ENCODE peak calls at places on chromosomes 7 and 10, in ten cellular contexts. T is mucosa of gallbladder; V is iPS DF 6.9; M is sigmoid colon; D is suprapubic skin; P is NCI-H2171; Y is SJSA1; S is naive thymus-derived CD8-positive, alpha-beta T cell; W is AG04450; B is kidney epithelial cell. E is an unnamed sample.

GRCh38 chr10:64115913-64116643 is 594.9 kb downstream of the REEP3 start:
- DNase-seq in B (no peak), M (no peak), D (no peak), S (no peak), V (peak), W (no peak), T (no peak), Y (peak), P (no peak), E (peak)

GRCh38 chr10:128870830-128871597 is 596.0 kb upstream of the MGMT start:
- DNase-seq in W (no peak), D (peak), Y (no peak), V (no peak), T (no peak), M (no peak), S (no peak), B (no peak), P (no peak), E (no peak)

GRCh38 chr7:32453286-32454011 is 36.7 kb downstream of the LSM5 start:
- DNase-seq in B (no peak), P (no peak), Y (no peak), T (no peak), W (no peak), S (no peak), V (no peak), M (no peak), D (no peak), E (no peak)

GRCh38 chr10:128150551-128150950 is 24.3 kb upstream of the MKI67 start:
- DNase-seq in V (no peak), B (no peak), W (no peak), D (no peak), T (no peak), S (no peak), M (no peak), P (no peak), Y (no peak), E (no peak)

GRCh38 chr7:106109521-106110237 is 2.4 kb downstream of the SYPL1 start:
- DNase-seq in T (no peak), Y (no peak), P (no peak), D (no peak), V (no peak), W (no peak), S (no peak), M (no peak), B (no peak), E (no peak)

GRCh38 chr10:124551755-124552154 is 90.1 kb downstream of the LHPP start:
- DNase-seq in V (no peak), T (no peak), B (no peak), P (no peak), M (no peak), D (no peak), Y (no peak), W (no peak), S (no peak), E (no peak)

GRCh38 chr10:29691564-29692064 is 56.8 kb upstream of the SVIL start:
- DNase-seq in T (no peak), V (no peak), P (no peak), B (no peak), D (no peak), W (no peak), Y (peak), M (no peak), S (no peak), E (no peak)

GRCh38 chr10:131437556-131438465 is 126.3 kb upstream of the TCERG1L start:
- DNase-seq in Y (no peak), W (no peak), M (no peak), S (no peak), T (no peak), P (no peak), D (no peak), V (no peak), B (no peak), E (no peak)

GRCh38 chr7:157483971-157484410 is 147.2 kb downstream of the DNAJB6 start:
- DNase-seq in D (no peak), V (no peak), T (no peak), M (peak), S (no peak), W (no peak), Y (no peak), P (no peak), B (no peak), E (no peak)

GRCh38 chr7:276230-276835 is 13.6 kb upstream of the FOXL3 start:
- DNase-seq in T (no peak), S (no peak), D (no peak), M (no peak), V (no peak), P (no peak), W (no peak), B (no peak), Y (no peak), E (no peak)

E was measured in SHP77.